ENCODE peak calls at places on chromosome 16, in eight cellular contexts. A is HT1080, C is colonic mucosa, G is gastrocnemius medialis, V is AG09309, L is globus pallidus, M is hippocampal formation, O is heart right ventricle. X is an unnamed sample.

GRCh38 chr16:535446-536405 is 8.2 kb downstream of the CAPN15 start:
- DNase-seq in M (no peak), A (peak), C (peak), G (peak), V (no peak), O (no peak), L (no peak), X (peak)

GRCh38 chr16:24164402-24164801 is 91.7 kb upstream of the CACNG3 start:
- DNase-seq in O (no peak), M (no peak), G (no peak), C (no peak), L (no peak), V (no peak), A (no peak), X (no peak)

GRCh38 chr16:11620243-11621003 is 33.7 kb upstream of the LITAF start:
- DNase-seq in L (no peak), A (no peak), M (no peak), O (no peak), G (no peak), V (no peak), C (no peak), X (no peak)

GRCh38 chr16:84599528-84600202 is 18.2 kb downstream of the COTL1 start:
- DNase-seq in O (peak), L (peak), M (peak), G (no peak), V (peak), C (peak), A (peak), X (peak)

GRCh38 chr16:2515180-2515803 is 1.5 kb downstream of the ATP6V0C start:
- DNase-seq in V (no peak), C (peak), A (no peak), M (no peak), L (no peak), G (no peak), O (peak), X (peak)

GRCh38 chr16:55542459-55543082 is 23.9 kb upstream of the CAPNS2 start:
- DNase-seq in G (no peak), O (no peak), A (peak), L (no peak), V (no peak), M (no peak), C (no peak), X (no peak)

GRCh38 chr16:69590590-69590989 is 24.8 kb downstream of the NFAT5 start:
- DNase-seq in C (no peak), M (no peak), O (no peak), G (no peak), L (no peak), V (no peak), A (no peak), X (no peak)

GRCh38 chr16:89315271-89315670 is 97.8 kb downstream of the ZNF778 start:
- DNase-seq in M (no peak), A (no peak), L (no peak), V (no peak), C (no peak), O (no peak), G (no peak), X (no peak)

GRCh38 chr16:82037251-82037650 is 2.2 kb downstream of the HSD17B2 start:
- DNase-seq in V (no peak), O (no peak), L (no peak), C (no peak), G (no peak), M (no peak), A (no peak), X (no peak)

GRCh38 chr16:65809627-65810026 is 556.9 kb upstream of the CDH5 start:
- DNase-seq in O (no peak), C (no peak), V (no peak), A (no peak), G (no peak), L (no peak), M (no peak), X (no peak)

GRCh38 chr16:59296002-59296401 is 561.9 kb upstream of the GOT2 start:
- DNase-seq in A (no peak), V (no peak), O (no peak), G (no peak), L (no peak), M (no peak), C (no peak), X (no peak)

GRCh38 chr16:27436065-27436464 is 34.1 kb downstream of the IL21R start:
- DNase-seq in C (peak), M (no peak), L (no peak), V (no peak), O (peak), G (no peak), A (no peak), X (no peak)

GRCh38 chr16:10067406-10067805 is 114.8 kb downstream of the GRIN2A start:
- DNase-seq in O (no peak), V (no peak), L (no peak), G (no peak), A (no peak), M (no peak), C (no peak), X (no peak)

GRCh38 chr16:66274335-66275110 is 92.0 kb upstream of the CDH5 start:
- DNase-seq in G (no peak), A (peak), M (peak), L (no peak), O (no peak), V (no peak), C (no peak), X (no peak)

GRCh38 chr16:66070140-66070887 is 296.2 kb upstream of the CDH5 start:
- DNase-seq in M (peak), G (peak), C (peak), O (peak), V (no peak), L (peak), A (no peak), X (peak)

GRCh38 chr16:2874584-2875362 is 8.2 kb upstream of the FLYWCH2 start:
- DNase-seq in A (peak), L (peak), G (peak), C (peak), O (peak), M (peak), V (no peak), X (peak)

GRCh38 chr16:58499615-58500328 is at the start of gene NDRG4:
- DNase-seq in A (peak), O (peak), C (peak), L (peak), V (peak), G (no peak), M (peak), X (peak)

GRCh38 chr16:24758986-24759385 is 29.5 kb downstream of the TNRC6A start:
- DNase-seq in A (no peak), G (no peak), V (no peak), O (no peak), C (no peak), L (no peak), M (no peak), X (no peak)

GRCh38 chr16:63684116-63684515 is 1437.7 kb downstream of the CDH11 start:
- DNase-seq in M (no peak), C (no peak), G (no peak), V (no peak), A (no peak), L (no peak), O (no peak), X (no peak)

GRCh38 chr16:87062569-87063442 is 254.4 kb downstream of the C16orf95 start:
- DNase-seq in O (peak), A (peak), G (no peak), M (peak), V (no peak), C (peak), L (peak), X (peak)

GRCh38 chr16:71357681-71358080 is 842 bp upstream of the CALB2 start:
- DNase-seq in V (no peak), O (no peak), G (no peak), C (no peak), M (no peak), A (no peak), L (no peak), X (no peak)

GRCh38 chr16:23008041-23008440 is 141.2 kb downstream of the USP31 start:
- DNase-seq in C (no peak), L (no peak), V (no peak), M (no peak), O (no peak), G (no peak), A (no peak), X (no peak)

GRCh38 chr16:56844056-56844455 is 21.0 kb upstream of the SLC12A3 start:
- DNase-seq in G (no peak), C (no peak), L (no peak), A (no peak), V (no peak), M (no peak), O (no peak), X (no peak)